ENCODE peak calls at places on chromosomes 6 and 20, in six cellular contexts. One of them, this sample, is unnamed.

GRCh38 chr20:50304883-50305635 is 114.4 kb downstream of the CEBPB start:
- DNase-seq in amygdala: no peak
- DNase-seq in AG08395: peak; percentile 94
- DNase-seq in activated naive CD4-positive, alpha-beta T cell treated with anti-CD3 and anti-CD28 coated beads, Interleukin-2, amount 50 U/mL, for 72 hours: no peak
- DNase-seq in globus pallidus: no peak
- DNase-seq in activated CD4-positive, alpha-beta T cell treated with anti-CD3 and anti-CD28 coated beads, Interleukin-2, amount 50 U/mL, for 24 hours: no peak
- DNase-seq in this sample: no peak

GRCh38 chr6:23498013-23498412 is 628.0 kb upstream of the NRSN1 start:
- DNase-seq in amygdala: no peak
- DNase-seq in AG08395: peak; percentile 20
- DNase-seq in activated naive CD4-positive, alpha-beta T cell treated with anti-CD3 and anti-CD28 coated beads, Interleukin-2, amount 50 U/mL, for 72 hours: no peak
- DNase-seq in globus pallidus: no peak
- DNase-seq in activated CD4-positive, alpha-beta T cell treated with anti-CD3 and anti-CD28 coated beads, Interleukin-2, amount 50 U/mL, for 24 hours: no peak
- DNase-seq in this sample: no peak

GRCh38 chr6:134295953-134296553 is 21.9 kb downstream of the SGK1 start:
- DNase-seq in amygdala: no peak
- DNase-seq in AG08395: peak; percentile 95
- DNase-seq in activated naive CD4-positive, alpha-beta T cell treated with anti-CD3 and anti-CD28 coated beads, Interleukin-2, amount 50 U/mL, for 72 hours: no peak
- DNase-seq in globus pallidus: peak; percentile 73
- DNase-seq in activated CD4-positive, alpha-beta T cell treated with anti-CD3 and anti-CD28 coated beads, Interleukin-2, amount 50 U/mL, for 24 hours: no peak
- DNase-seq in this sample: peak; percentile 30

GRCh38 chr20:38293490-38294333 is 10.2 kb upstream of the BPI start:
- DNase-seq in amygdala: no peak
- DNase-seq in AG08395: no peak
- DNase-seq in activated naive CD4-positive, alpha-beta T cell treated with anti-CD3 and anti-CD28 coated beads, Interleukin-2, amount 50 U/mL, for 72 hours: no peak
- DNase-seq in globus pallidus: no peak
- DNase-seq in activated CD4-positive, alpha-beta T cell treated with anti-CD3 and anti-CD28 coated beads, Interleukin-2, amount 50 U/mL, for 24 hours: no peak
- DNase-seq in this sample: no peak

GRCh38 chr6:22664968-22665367 is 95.6 kb downstream of the HDGFL1 start:
- DNase-seq in amygdala: no peak
- DNase-seq in AG08395: no peak
- DNase-seq in activated naive CD4-positive, alpha-beta T cell treated with anti-CD3 and anti-CD28 coated beads, Interleukin-2, amount 50 U/mL, for 72 hours: no peak
- DNase-seq in globus pallidus: no peak
- DNase-seq in activated CD4-positive, alpha-beta T cell treated with anti-CD3 and anti-CD28 coated beads, Interleukin-2, amount 50 U/mL, for 24 hours: no peak
- DNase-seq in this sample: no peak

GRCh38 chr6:19279137-19279747 is 557.9 kb upstream of the ID4 start:
- DNase-seq in amygdala: no peak
- DNase-seq in AG08395: no peak
- DNase-seq in activated naive CD4-positive, alpha-beta T cell treated with anti-CD3 and anti-CD28 coated beads, Interleukin-2, amount 50 U/mL, for 72 hours: no peak
- DNase-seq in globus pallidus: no peak
- DNase-seq in activated CD4-positive, alpha-beta T cell treated with anti-CD3 and anti-CD28 coated beads, Interleukin-2, amount 50 U/mL, for 24 hours: no peak
- DNase-seq in this sample: no peak

GRCh38 chr20:41136695-41137411 is 490 bp upstream of the PLCG1 start:
- DNase-seq in amygdala: peak; percentile 89
- DNase-seq in AG08395: peak; percentile 97
- DNase-seq in activated naive CD4-positive, alpha-beta T cell treated with anti-CD3 and anti-CD28 coated beads, Interleukin-2, amount 50 U/mL, for 72 hours: peak; percentile 88
- DNase-seq in globus pallidus: peak; percentile 92
- DNase-seq in activated CD4-positive, alpha-beta T cell treated with anti-CD3 and anti-CD28 coated beads, Interleukin-2, amount 50 U/mL, for 24 hours: peak; percentile 77
- DNase-seq in this sample: peak; percentile 76

GRCh38 chr6:53301801-53302537 is 46.8 kb downstream of the ELOVL5 start:
- DNase-seq in amygdala: no peak
- DNase-seq in AG08395: no peak
- DNase-seq in activated naive CD4-positive, alpha-beta T cell treated with anti-CD3 and anti-CD28 coated beads, Interleukin-2, amount 50 U/mL, for 72 hours: no peak
- DNase-seq in globus pallidus: no peak
- DNase-seq in activated CD4-positive, alpha-beta T cell treated with anti-CD3 and anti-CD28 coated beads, Interleukin-2, amount 50 U/mL, for 24 hours: no peak
- DNase-seq in this sample: no peak

GRCh38 chr6:141107562-141108160 is 1025.1 kb upstream of the GJE1 start:
- DNase-seq in amygdala: no peak
- DNase-seq in AG08395: peak; percentile 40
- DNase-seq in activated naive CD4-positive, alpha-beta T cell treated with anti-CD3 and anti-CD28 coated beads, Interleukin-2, amount 50 U/mL, for 72 hours: no peak
- DNase-seq in globus pallidus: no peak
- DNase-seq in activated CD4-positive, alpha-beta T cell treated with anti-CD3 and anti-CD28 coated beads, Interleukin-2, amount 50 U/mL, for 24 hours: no peak
- DNase-seq in this sample: no peak

GRCh38 chr6:111129003-111129402 is 41.7 kb downstream of the SLC16A10 start:
- DNase-seq in amygdala: peak; percentile 9
- DNase-seq in AG08395: no peak
- DNase-seq in activated naive CD4-positive, alpha-beta T cell treated with anti-CD3 and anti-CD28 coated beads, Interleukin-2, amount 50 U/mL, for 72 hours: no peak
- DNase-seq in globus pallidus: peak; percentile 35
- DNase-seq in activated CD4-positive, alpha-beta T cell treated with anti-CD3 and anti-CD28 coated beads, Interleukin-2, amount 50 U/mL, for 24 hours: no peak
- DNase-seq in this sample: no peak

This sample was measured in C1 segment of cervical spinal cord.